ENCODE peak calls at places on chromosomes 16 and 17, in nine cellular contexts. B, D, E, Z, W, L, X, G and A are unnamed samples.

GRCh38 chr16:49596119-49596518 is 222.5 kb downstream of the C16orf78 start:
- DNase-seq in L (no peak), B (no peak), W (peak; percentile 59), D (no peak), G (no peak), X (no peak), E (peak; percentile 58), Z (peak; percentile 42), A (no peak)

GRCh38 chr16:24125199-24125598 is 130.9 kb upstream of the CACNG3 start:
- DNase-seq in Z (peak; percentile 46), B (no peak), W (no peak), D (no peak), L (no peak), E (no peak), X (no peak), G (no peak), A (no peak)

GRCh38 chr16:1308036-1308976 is 1.1 kb upstream of the UBE2I start:
- DNase-seq in B (no peak), L (no peak), X (no peak), G (no peak), W (no peak), Z (no peak), D (peak; percentile 37), E (peak; percentile 73), A (no peak)

GRCh38 chr16:19805459-19806160 is 79.0 kb downstream of the GPRC5B start:
- DNase-seq in X (no peak), Z (no peak), E (no peak), G (no peak), W (no peak), B (no peak), L (no peak), D (no peak), A (no peak)

GRCh38 chr16:68656771-68657170 is 11.7 kb downstream of the CDH3 start:
- DNase-seq in W (no peak), B (no peak), E (no peak), Z (no peak), G (no peak), D (no peak), X (no peak), L (no peak), A (no peak)

GRCh38 chr17:40548982-40549680 is 16.1 kb downstream of the CCR7 start:
- DNase-seq in E (no peak), B (no peak), L (peak; percentile 81), G (peak; percentile 86), W (peak; percentile 88), Z (peak; percentile 51), X (no peak), D (peak; percentile 40), A (peak; percentile 72)

GRCh38 chr16:4293822-4294457 is 21.1 kb upstream of the TFAP4 start:
- DNase-seq in W (peak; percentile 76), B (peak; percentile 51), Z (peak; percentile 93), G (peak; percentile 79), D (no peak), X (no peak), E (peak; percentile 84), L (no peak), A (peak; percentile 73)

GRCh38 chr16:86387461-86388440 is 122.6 kb upstream of the FOXF1 start:
- DNase-seq in E (peak; percentile 73), B (no peak), W (peak; percentile 98), G (no peak), L (no peak), Z (no peak), X (no peak), D (no peak), A (no peak)

GRCh38 chr17:81285179-81285878 is 9.8 kb downstream of the SLC38A10 start:
- DNase-seq in G (peak; percentile 39), D (peak; percentile 58), B (peak; percentile 82), X (peak; percentile 68), W (peak; percentile 27), E (no peak), L (no peak), Z (no peak), A (peak; percentile 66)

GRCh38 chr16:86874141-86874540 is 295.8 kb downstream of the FOXL1 start:
- DNase-seq in Z (peak; percentile 93), G (no peak), B (no peak), X (no peak), E (peak; percentile 41), D (no peak), W (no peak), L (no peak), A (no peak)

GRCh38 chr17:14113137-14113536 is 43.8 kb downstream of the COX10 start:
- DNase-seq in B (no peak), E (no peak), W (no peak), G (no peak), L (no peak), X (no peak), Z (no peak), D (no peak), A (no peak)

GRCh38 chr16:27241658-27242057 is 26.9 kb downstream of the NSMCE1 start:
- DNase-seq in E (no peak), L (no peak), W (peak; percentile 80), X (no peak), B (no peak), Z (no peak), G (no peak), D (no peak), A (no peak)

GRCh38 chr17:65097110-65097509 is 40.1 kb upstream of the RGS9 start:
- DNase-seq in G (no peak), E (no peak), L (no peak), B (no peak), W (no peak), D (no peak), Z (no peak), X (no peak), A (no peak)

GRCh38 chr16:50591800-50592771 is 43.9 kb downstream of the NKD1 start:
- DNase-seq in W (no peak), L (peak; percentile 86), G (peak; percentile 90), E (peak; percentile 32), Z (no peak), B (peak; percentile 81), D (peak; percentile 30), X (peak; percentile 98), A (peak; percentile 71)

GRCh38 chr16:89000207-89000959 is 23.4 kb upstream of the CBFA2T3 start:
- DNase-seq in E (peak; percentile 21), L (no peak), D (no peak), X (peak; percentile 37), B (no peak), G (no peak), W (no peak), Z (no peak), A (no peak)

GRCh38 chr17:4329838-4330237 is 36.6 kb downstream of the UBE2G1 start:
- DNase-seq in G (no peak), D (no peak), E (peak; percentile 92), X (no peak), Z (no peak), L (no peak), B (no peak), W (peak; percentile 89), A (no peak)

GRCh38 chr16:73384561-73384960 is 336.6 kb upstream of the ZFHX3 start:
- DNase-seq in G (no peak), X (no peak), B (no peak), Z (no peak), D (no peak), W (no peak), E (no peak), L (no peak), A (no peak)

GRCh38 chr16:86231321-86231995 is 278.9 kb upstream of the FOXF1 start:
- DNase-seq in L (no peak), Z (no peak), D (no peak), G (no peak), E (no peak), W (no peak), B (no peak), X (no peak), A (no peak)

GRCh38 chr16:84643180-84643583 is 5.1 kb upstream of the KLHL36 start:
- DNase-seq in E (no peak), L (peak; percentile 71), W (peak; percentile 58), Z (peak; percentile 64), B (peak; percentile 68), X (no peak), G (peak; percentile 87), D (peak; percentile 58), A (peak; percentile 91)
- H3K4me3 ChIP-seq in E (no peak overlapping the region), L (no peak overlapping the region), W (no peak overlapping the region), Z (no peak overlapping the region), B (no peak overlapping the region), X (no peak overlapping the region), G (no peak overlapping the region), D (no peak overlapping the region), A (no peak overlapping the region)

GRCh38 chr17:15233022-15233805 is 31.9 kb downstream of the PMP22 start:
- DNase-seq in D (no peak), W (peak; percentile 39), E (no peak), L (no peak), B (no peak), Z (peak; percentile 77), G (no peak), X (no peak), A (no peak)
- TF ChIP-seq CTCF in D (no peak), W (peak; percentile 62), E (peak; percentile 30), L (no peak), B (peak; percentile 51), Z (peak; percentile 74), G (no peak), X (no peak), A (no peak)

GRCh38 chr17:78129385-78130079 is 977 bp upstream of the TMC6 start:
- DNase-seq in B (peak; percentile 13), Z (peak; percentile 70), E (no peak), G (no peak), D (peak; percentile 50), X (peak; percentile 62), L (no peak), W (no peak), A (no peak)
- H3K4me3 ChIP-seq in B (peak overlapping the region; percentile 86), Z (peak overlapping the region; percentile 78), E (peak overlapping the region; percentile 80), G (no peak overlapping the region), D (no peak overlapping the region), X (no peak overlapping the region), L (no peak overlapping the region), W (no peak overlapping the region), A (no peak overlapping the region)

GRCh38 chr17:78852709-78853111 is 12.1 kb upstream of the USP36 start:
- DNase-seq in D (no peak), W (no peak), L (no peak), E (no peak), B (no peak), Z (peak; percentile 78), G (no peak), X (no peak), A (no peak)
- TF ChIP-seq CTCF in D (no peak), W (peak; percentile 33), L (no peak), E (no peak), B (peak; percentile 14), Z (peak; percentile 43), G (no peak), X (no peak), A (no peak)